ENCODE peak calls at places on chromosomes 2 and 18, in eight cellular contexts. One of them, this sample, is unnamed.

GRCh38 chr2:235539773-235540172 is 45.9 kb downstream of the AGAP1 start:
- DNase-seq in A673: no peak
- DNase-seq in chondrocyte: peak; percentile 68
- DNase-seq in mucosa of gallbladder: no peak
- DNase-seq in stimulated activated CD4-positive, alpha-beta T cell treated with anti-CD3 and anti-CD28 coated beads, Interleukin-1b, Interleukin-23, amount 100 ng/mL, for 1 hour: no peak
- DNase-seq in RCC 7860: no peak
- DNase-seq in naive B cell: no peak
- DNase-seq in esophagus muscularis mucosa: no peak
- DNase-seq in this sample: no peak

GRCh38 chr2:8438996-8439395 is 242.9 kb upstream of the ID2 start:
- DNase-seq in A673: no peak
- DNase-seq in chondrocyte: no peak
- DNase-seq in mucosa of gallbladder: no peak
- DNase-seq in stimulated activated CD4-positive, alpha-beta T cell treated with anti-CD3 and anti-CD28 coated beads, Interleukin-1b, Interleukin-23, amount 100 ng/mL, for 1 hour: no peak
- DNase-seq in RCC 7860: no peak
- DNase-seq in naive B cell: no peak
- DNase-seq in esophagus muscularis mucosa: no peak
- DNase-seq in this sample: no peak

GRCh38 chr2:68943581-68944568 is 8.8 kb downstream of the GKN2 start:
- DNase-seq in A673: peak; percentile 83
- DNase-seq in chondrocyte: no peak
- DNase-seq in mucosa of gallbladder: peak; percentile 70
- DNase-seq in stimulated activated CD4-positive, alpha-beta T cell treated with anti-CD3 and anti-CD28 coated beads, Interleukin-1b, Interleukin-23, amount 100 ng/mL, for 1 hour: peak; percentile 37
- DNase-seq in RCC 7860: peak; percentile 60
- DNase-seq in naive B cell: peak; percentile 37
- DNase-seq in esophagus muscularis mucosa: no peak
- DNase-seq in this sample: no peak

GRCh38 chr18:23862071-23862470 is 152.5 kb upstream of the TTC39C start:
- DNase-seq in A673: peak; percentile 18
- DNase-seq in chondrocyte: no peak
- DNase-seq in mucosa of gallbladder: no peak
- DNase-seq in stimulated activated CD4-positive, alpha-beta T cell treated with anti-CD3 and anti-CD28 coated beads, Interleukin-1b, Interleukin-23, amount 100 ng/mL, for 1 hour: no peak
- DNase-seq in RCC 7860: no peak
- DNase-seq in naive B cell: no peak
- DNase-seq in esophagus muscularis mucosa: no peak
- DNase-seq in this sample: no peak

GRCh38 chr2:162256621-162257020 is 13.4 kb upstream of the FAP start:
- DNase-seq in A673: no peak
- DNase-seq in chondrocyte: no peak
- DNase-seq in mucosa of gallbladder: no peak
- DNase-seq in stimulated activated CD4-positive, alpha-beta T cell treated with anti-CD3 and anti-CD28 coated beads, Interleukin-1b, Interleukin-23, amount 100 ng/mL, for 1 hour: no peak
- DNase-seq in RCC 7860: no peak
- DNase-seq in naive B cell: no peak
- DNase-seq in esophagus muscularis mucosa: no peak
- DNase-seq in this sample: no peak

GRCh38 chr2:190863946-190864345 is 16.7 kb upstream of the GLS start:
- DNase-seq in A673: no peak
- DNase-seq in chondrocyte: no peak
- DNase-seq in mucosa of gallbladder: no peak
- DNase-seq in stimulated activated CD4-positive, alpha-beta T cell treated with anti-CD3 and anti-CD28 coated beads, Interleukin-1b, Interleukin-23, amount 100 ng/mL, for 1 hour: no peak
- DNase-seq in RCC 7860: no peak
- DNase-seq in naive B cell: no peak
- DNase-seq in esophagus muscularis mucosa: no peak
- DNase-seq in this sample: no peak

GRCh38 chr2:112648081-112648480 is 2.3 kb downstream of the SLC20A1 start:
- DNase-seq in A673: peak; percentile 17
- DNase-seq in chondrocyte: no peak
- DNase-seq in mucosa of gallbladder: no peak
- DNase-seq in stimulated activated CD4-positive, alpha-beta T cell treated with anti-CD3 and anti-CD28 coated beads, Interleukin-1b, Interleukin-23, amount 100 ng/mL, for 1 hour: no peak
- DNase-seq in RCC 7860: no peak
- DNase-seq in naive B cell: no peak
- DNase-seq in esophagus muscularis mucosa: no peak
- DNase-seq in this sample: no peak

GRCh38 chr2:85754313-85755095 is 713 bp downstream of the ATOH8 start:
- DNase-seq in A673: peak; percentile 73
- DNase-seq in chondrocyte: no peak
- DNase-seq in mucosa of gallbladder: no peak
- DNase-seq in stimulated activated CD4-positive, alpha-beta T cell treated with anti-CD3 and anti-CD28 coated beads, Interleukin-1b, Interleukin-23, amount 100 ng/mL, for 1 hour: no peak
- DNase-seq in RCC 7860: peak; percentile 11
- DNase-seq in naive B cell: peak; percentile 39
- DNase-seq in esophagus muscularis mucosa: no peak
- DNase-seq in this sample: no peak

GRCh38 chr18:79400091-79400590 is 4.4 kb downstream of the NFATC1 start:
- DNase-seq in A673: peak; percentile 48
- DNase-seq in chondrocyte: peak; percentile 85
- DNase-seq in mucosa of gallbladder: peak; percentile 48
- DNase-seq in stimulated activated CD4-positive, alpha-beta T cell treated with anti-CD3 and anti-CD28 coated beads, Interleukin-1b, Interleukin-23, amount 100 ng/mL, for 1 hour: peak; percentile 50
- DNase-seq in RCC 7860: no peak
- DNase-seq in naive B cell: peak; percentile 55
- DNase-seq in esophagus muscularis mucosa: no peak
- DNase-seq in this sample: no peak

GRCh38 chr18:80178935-80179818 is 68.1 kb downstream of the PARD6G start:
- DNase-seq in A673: no peak
- DNase-seq in chondrocyte: no peak
- DNase-seq in mucosa of gallbladder: no peak
- DNase-seq in stimulated activated CD4-positive, alpha-beta T cell treated with anti-CD3 and anti-CD28 coated beads, Interleukin-1b, Interleukin-23, amount 100 ng/mL, for 1 hour: no peak
- DNase-seq in RCC 7860: no peak
- DNase-seq in naive B cell: no peak
- DNase-seq in esophagus muscularis mucosa: no peak
- DNase-seq in this sample: peak; percentile 85

GRCh38 chr2:23404426-23404825 is 19.4 kb downstream of the KLHL29 start:
- DNase-seq in A673: peak; percentile 92
- DNase-seq in chondrocyte: no peak
- DNase-seq in mucosa of gallbladder: peak; percentile 51
- DNase-seq in stimulated activated CD4-positive, alpha-beta T cell treated with anti-CD3 and anti-CD28 coated beads, Interleukin-1b, Interleukin-23, amount 100 ng/mL, for 1 hour: no peak
- DNase-seq in RCC 7860: peak; percentile 54
- DNase-seq in naive B cell: no peak
- DNase-seq in esophagus muscularis mucosa: no peak
- DNase-seq in this sample: no peak

GRCh38 chr2:198874502-198874858 is 583.3 kb downstream of the SATB2 start:
- DNase-seq in A673: no peak
- DNase-seq in chondrocyte: no peak
- DNase-seq in mucosa of gallbladder: no peak
- DNase-seq in stimulated activated CD4-positive, alpha-beta T cell treated with anti-CD3 and anti-CD28 coated beads, Interleukin-1b, Interleukin-23, amount 100 ng/mL, for 1 hour: no peak
- DNase-seq in RCC 7860: no peak
- DNase-seq in naive B cell: no peak
- DNase-seq in esophagus muscularis mucosa: no peak
- DNase-seq in this sample: no peak

GRCh38 chr2:152098798-152099654 is at the start of gene CACNB4:
- DNase-seq in A673: peak; percentile 25
- DNase-seq in chondrocyte: no peak
- DNase-seq in mucosa of gallbladder: no peak
- DNase-seq in stimulated activated CD4-positive, alpha-beta T cell treated with anti-CD3 and anti-CD28 coated beads, Interleukin-1b, Interleukin-23, amount 100 ng/mL, for 1 hour: no peak
- DNase-seq in RCC 7860: no peak
- DNase-seq in naive B cell: peak; percentile 4
- DNase-seq in esophagus muscularis mucosa: no peak
- DNase-seq in this sample: no peak

GRCh38 chr2:164808776-164809175 is 32.8 kb downstream of the COBLL1 start:
- DNase-seq in A673: no peak
- DNase-seq in chondrocyte: no peak
- DNase-seq in mucosa of gallbladder: no peak
- DNase-seq in stimulated activated CD4-positive, alpha-beta T cell treated with anti-CD3 and anti-CD28 coated beads, Interleukin-1b, Interleukin-23, amount 100 ng/mL, for 1 hour: no peak
- DNase-seq in RCC 7860: no peak
- DNase-seq in naive B cell: no peak
- DNase-seq in esophagus muscularis mucosa: no peak
- DNase-seq in this sample: no peak

GRCh38 chr2:206481056-206481455 is 37.7 kb downstream of the ADAM23 start:
- DNase-seq in A673: no peak
- DNase-seq in chondrocyte: no peak
- DNase-seq in mucosa of gallbladder: no peak
- DNase-seq in stimulated activated CD4-positive, alpha-beta T cell treated with anti-CD3 and anti-CD28 coated beads, Interleukin-1b, Interleukin-23, amount 100 ng/mL, for 1 hour: no peak
- DNase-seq in RCC 7860: no peak
- DNase-seq in naive B cell: no peak
- DNase-seq in esophagus muscularis mucosa: no peak
- DNase-seq in this sample: no peak

GRCh38 chr2:180892081-180892480 is 88.3 kb upstream of the UBE2E3 start:
- DNase-seq in A673: no peak
- DNase-seq in chondrocyte: no peak
- DNase-seq in mucosa of gallbladder: no peak
- DNase-seq in stimulated activated CD4-positive, alpha-beta T cell treated with anti-CD3 and anti-CD28 coated beads, Interleukin-1b, Interleukin-23, amount 100 ng/mL, for 1 hour: no peak
- DNase-seq in RCC 7860: no peak
- DNase-seq in naive B cell: no peak
- DNase-seq in esophagus muscularis mucosa: no peak
- DNase-seq in this sample: no peak

GRCh38 chr18:6004683-6005082 is 109.4 kb upstream of the TMEM200C start:
- DNase-seq in A673: no peak
- DNase-seq in chondrocyte: no peak
- DNase-seq in mucosa of gallbladder: no peak
- DNase-seq in stimulated activated CD4-positive, alpha-beta T cell treated with anti-CD3 and anti-CD28 coated beads, Interleukin-1b, Interleukin-23, amount 100 ng/mL, for 1 hour: no peak
- DNase-seq in RCC 7860: no peak
- DNase-seq in naive B cell: no peak
- DNase-seq in esophagus muscularis mucosa: no peak
- DNase-seq in this sample: no peak

GRCh38 chr2:212611026-212611425 is 72.4 kb upstream of the ERBB4 start:
- DNase-seq in A673: no peak
- DNase-seq in chondrocyte: no peak
- DNase-seq in mucosa of gallbladder: no peak
- DNase-seq in stimulated activated CD4-positive, alpha-beta T cell treated with anti-CD3 and anti-CD28 coated beads, Interleukin-1b, Interleukin-23, amount 100 ng/mL, for 1 hour: no peak
- DNase-seq in RCC 7860: no peak
- DNase-seq in naive B cell: no peak
- DNase-seq in esophagus muscularis mucosa: no peak
- DNase-seq in this sample: no peak

GRCh38 chr2:19801367-19802087 is 100.3 kb downstream of the TTC32 start:
- DNase-seq in A673: no peak
- DNase-seq in chondrocyte: peak; percentile 98
- DNase-seq in mucosa of gallbladder: peak; percentile 87
- DNase-seq in stimulated activated CD4-positive, alpha-beta T cell treated with anti-CD3 and anti-CD28 coated beads, Interleukin-1b, Interleukin-23, amount 100 ng/mL, for 1 hour: no peak
- DNase-seq in RCC 7860: peak; percentile 97
- DNase-seq in naive B cell: no peak
- DNase-seq in esophagus muscularis mucosa: no peak
- DNase-seq in this sample: peak; percentile 96

GRCh38 chr18:77086034-77086433 is 46.5 kb downstream of the MBP start:
- DNase-seq in A673: no peak
- DNase-seq in chondrocyte: no peak
- DNase-seq in mucosa of gallbladder: no peak
- DNase-seq in stimulated activated CD4-positive, alpha-beta T cell treated with anti-CD3 and anti-CD28 coated beads, Interleukin-1b, Interleukin-23, amount 100 ng/mL, for 1 hour: no peak
- DNase-seq in RCC 7860: no peak
- DNase-seq in naive B cell: no peak
- DNase-seq in esophagus muscularis mucosa: no peak
- DNase-seq in this sample: no peak

GRCh38 chr2:105405291-105405690 is 6.4 kb upstream of the FHL2 start:
- DNase-seq in A673: no peak
- DNase-seq in chondrocyte: no peak
- DNase-seq in mucosa of gallbladder: no peak
- DNase-seq in stimulated activated CD4-positive, alpha-beta T cell treated with anti-CD3 and anti-CD28 coated beads, Interleukin-1b, Interleukin-23, amount 100 ng/mL, for 1 hour: no peak
- DNase-seq in RCC 7860: peak; percentile 77
- DNase-seq in naive B cell: no peak
- DNase-seq in esophagus muscularis mucosa: no peak
- DNase-seq in this sample: no peak

GRCh38 chr2:16149349-16150243 is 209.2 kb downstream of the MYCN start:
- DNase-seq in A673: no peak
- DNase-seq in chondrocyte: no peak
- DNase-seq in mucosa of gallbladder: peak; percentile 5
- DNase-seq in stimulated activated CD4-positive, alpha-beta T cell treated with anti-CD3 and anti-CD28 coated beads, Interleukin-1b, Interleukin-23, amount 100 ng/mL, for 1 hour: no peak
- DNase-seq in RCC 7860: no peak
- DNase-seq in naive B cell: no peak
- DNase-seq in esophagus muscularis mucosa: peak; percentile 60
- DNase-seq in this sample: no peak

GRCh38 chr2:69714024-69714423 is 27.9 kb upstream of the ANXA4 start:
- DNase-seq in A673: no peak
- DNase-seq in chondrocyte: no peak
- DNase-seq in mucosa of gallbladder: no peak
- DNase-seq in stimulated activated CD4-positive, alpha-beta T cell treated with anti-CD3 and anti-CD28 coated beads, Interleukin-1b, Interleukin-23, amount 100 ng/mL, for 1 hour: no peak
- DNase-seq in RCC 7860: no peak
- DNase-seq in naive B cell: no peak
- DNase-seq in esophagus muscularis mucosa: no peak
- DNase-seq in this sample: no peak

GRCh38 chr2:235170536-235171510 is 219.0 kb downstream of the SH3BP4 start:
- DNase-seq in A673: peak; percentile 94
- DNase-seq in chondrocyte: no peak
- DNase-seq in mucosa of gallbladder: peak; percentile 70
- DNase-seq in stimulated activated CD4-positive, alpha-beta T cell treated with anti-CD3 and anti-CD28 coated beads, Interleukin-1b, Interleukin-23, amount 100 ng/mL, for 1 hour: no peak
- DNase-seq in RCC 7860: peak; percentile 89
- DNase-seq in naive B cell: no peak
- DNase-seq in esophagus muscularis mucosa: no peak
- DNase-seq in this sample: no peak

GRCh38 chr2:237278593-237278992 is 135.4 kb downstream of the COL6A3 start:
- DNase-seq in A673: no peak
- DNase-seq in chondrocyte: no peak
- DNase-seq in mucosa of gallbladder: no peak
- DNase-seq in stimulated activated CD4-positive, alpha-beta T cell treated with anti-CD3 and anti-CD28 coated beads, Interleukin-1b, Interleukin-23, amount 100 ng/mL, for 1 hour: no peak
- DNase-seq in RCC 7860: no peak
- DNase-seq in naive B cell: no peak
- DNase-seq in esophagus muscularis mucosa: no peak
- DNase-seq in this sample: no peak

GRCh38 chr18:58413667-58414628 is 214.9 kb downstream of the ALPK2 start:
- DNase-seq in A673: no peak
- DNase-seq in chondrocyte: no peak
- DNase-seq in mucosa of gallbladder: no peak
- DNase-seq in stimulated activated CD4-positive, alpha-beta T cell treated with anti-CD3 and anti-CD28 coated beads, Interleukin-1b, Interleukin-23, amount 100 ng/mL, for 1 hour: no peak
- DNase-seq in RCC 7860: no peak
- DNase-seq in naive B cell: no peak
- DNase-seq in esophagus muscularis mucosa: no peak
- DNase-seq in this sample: no peak

GRCh38 chr2:207113403-207113802 is 52.3 kb downstream of the KLF7 start:
- DNase-seq in A673: no peak
- DNase-seq in chondrocyte: no peak
- DNase-seq in mucosa of gallbladder: no peak
- DNase-seq in stimulated activated CD4-positive, alpha-beta T cell treated with anti-CD3 and anti-CD28 coated beads, Interleukin-1b, Interleukin-23, amount 100 ng/mL, for 1 hour: no peak
- DNase-seq in RCC 7860: no peak
- DNase-seq in naive B cell: no peak
- DNase-seq in esophagus muscularis mucosa: no peak
- DNase-seq in this sample: no peak

GRCh38 chr2:157782057-157782845 is 93.9 kb downstream of the ACVR1 start:
- DNase-seq in A673: peak; percentile 17
- DNase-seq in chondrocyte: no peak
- DNase-seq in mucosa of gallbladder: no peak
- DNase-seq in stimulated activated CD4-positive, alpha-beta T cell treated with anti-CD3 and anti-CD28 coated beads, Interleukin-1b, Interleukin-23, amount 100 ng/mL, for 1 hour: no peak
- DNase-seq in RCC 7860: no peak
- DNase-seq in naive B cell: no peak
- DNase-seq in esophagus muscularis mucosa: no peak
- DNase-seq in this sample: no peak

GRCh38 chr2:185433824-185434223 is 304.8 kb upstream of the FSIP2 start:
- DNase-seq in A673: peak; percentile 32
- DNase-seq in chondrocyte: no peak
- DNase-seq in mucosa of gallbladder: no peak
- DNase-seq in stimulated activated CD4-positive, alpha-beta T cell treated with anti-CD3 and anti-CD28 coated beads, Interleukin-1b, Interleukin-23, amount 100 ng/mL, for 1 hour: no peak
- DNase-seq in RCC 7860: no peak
- DNase-seq in naive B cell: no peak
- DNase-seq in esophagus muscularis mucosa: no peak
- DNase-seq in this sample: no peak

GRCh38 chr2:163897799-163898198 is 162.0 kb upstream of the FIGN start:
- DNase-seq in A673: no peak
- DNase-seq in chondrocyte: peak; percentile 59
- DNase-seq in mucosa of gallbladder: no peak
- DNase-seq in stimulated activated CD4-positive, alpha-beta T cell treated with anti-CD3 and anti-CD28 coated beads, Interleukin-1b, Interleukin-23, amount 100 ng/mL, for 1 hour: no peak
- DNase-seq in RCC 7860: no peak
- DNase-seq in naive B cell: no peak
- DNase-seq in esophagus muscularis mucosa: no peak
- DNase-seq in this sample: no peak

GRCh38 chr2:147051248-147051647 is 793.6 kb upstream of the ACVR2A start:
- DNase-seq in A673: no peak
- DNase-seq in chondrocyte: no peak
- DNase-seq in mucosa of gallbladder: no peak
- DNase-seq in stimulated activated CD4-positive, alpha-beta T cell treated with anti-CD3 and anti-CD28 coated beads, Interleukin-1b, Interleukin-23, amount 100 ng/mL, for 1 hour: no peak
- DNase-seq in RCC 7860: no peak
- DNase-seq in naive B cell: no peak
- DNase-seq in esophagus muscularis mucosa: no peak
- DNase-seq in this sample: no peak

GRCh38 chr2:152335016-152335850 is at the start of gene FMNL2:
- DNase-seq in A673: peak; percentile 91
- DNase-seq in chondrocyte: peak; percentile 93
- DNase-seq in mucosa of gallbladder: peak; percentile 81
- DNase-seq in stimulated activated CD4-positive, alpha-beta T cell treated with anti-CD3 and anti-CD28 coated beads, Interleukin-1b, Interleukin-23, amount 100 ng/mL, for 1 hour: peak; percentile 16
- DNase-seq in RCC 7860: peak; percentile 61
- DNase-seq in naive B cell: peak; percentile 59
- DNase-seq in esophagus muscularis mucosa: peak; percentile 95
- DNase-seq in this sample: peak; percentile 78

GRCh38 chr2:238996331-238997136 is 148.6 kb downstream of the TWIST2 start:
- DNase-seq in A673: no peak
- DNase-seq in chondrocyte: no peak
- DNase-seq in mucosa of gallbladder: no peak
- DNase-seq in stimulated activated CD4-positive, alpha-beta T cell treated with anti-CD3 and anti-CD28 coated beads, Interleukin-1b, Interleukin-23, amount 100 ng/mL, for 1 hour: no peak
- DNase-seq in RCC 7860: no peak
- DNase-seq in naive B cell: no peak
- DNase-seq in esophagus muscularis mucosa: no peak
- DNase-seq in this sample: no peak

GRCh38 chr2:17765423-17765822 is 11.5 kb downstream of the GEN1 start:
- DNase-seq in A673: peak; percentile 24
- DNase-seq in chondrocyte: no peak
- DNase-seq in mucosa of gallbladder: no peak
- DNase-seq in stimulated activated CD4-positive, alpha-beta T cell treated with anti-CD3 and anti-CD28 coated beads, Interleukin-1b, Interleukin-23, amount 100 ng/mL, for 1 hour: no peak
- DNase-seq in RCC 7860: no peak
- DNase-seq in naive B cell: no peak
- DNase-seq in esophagus muscularis mucosa: no peak
- DNase-seq in this sample: no peak

This sample was measured in RWPE2.